ENCODE peak calls at places on chromosomes 13 and 19, in eight cellular contexts. G is skeletal muscle cell, N is astrocyte of the cerebellum, H is HCT116, M is anterior cingulate cortex, Q is occipital lobe, B is C1 segment of cervical spinal cord, F is cardiac muscle cell. C is an unnamed sample.

GRCh38 chr13:48653074-48654054 is at the start of gene CYSLTR2:
- DNase-seq in M (no peak), G (no peak), B (no peak), Q (no peak), N (peak), H (no peak), F (peak), C (no peak)

GRCh38 chr19:52748336-52748950 is 13.6 kb upstream of the ZNF611 start:
- DNase-seq in Q (no peak), G (no peak), F (peak), B (no peak), M (no peak), H (no peak), N (no peak), C (no peak)

GRCh38 chr13:71979616-71980015 is 112.6 kb upstream of the DACH1 start:
- DNase-seq in F (no peak), M (no peak), H (peak), G (no peak), N (no peak), B (no peak), Q (no peak), C (peak)

GRCh38 chr13:101487046-101487830 is 34.8 kb downstream of the ITGBL1 start:
- DNase-seq in G (no peak), M (no peak), B (no peak), H (no peak), Q (no peak), N (no peak), F (no peak), C (no peak)

GRCh38 chr13:44331446-44331845 is 42.2 kb upstream of the SERP2 start:
- DNase-seq in B (no peak), F (peak), G (no peak), N (no peak), M (no peak), Q (no peak), H (no peak), C (no peak)

GRCh38 chr19:719081-719512 is 10.4 kb downstream of the PALM start:
- DNase-seq in G (no peak), N (no peak), F (peak), H (no peak), Q (no peak), B (no peak), M (no peak), C (no peak)

GRCh38 chr13:114099191-114099590 is 33.2 kb downstream of the RASA3 start:
- DNase-seq in Q (peak), N (peak), H (peak), G (peak), M (no peak), F (peak), B (no peak), C (peak)

GRCh38 chr19:40836754-40837429 is 13.4 kb downstream of the CYP2A6 start:
- DNase-seq in M (no peak), N (no peak), F (no peak), Q (no peak), G (no peak), H (no peak), B (no peak), C (no peak)

GRCh38 chr13:113926951-113927660 is 46.8 kb downstream of the C13orf46 start:
- DNase-seq in M (no peak), Q (no peak), N (no peak), F (no peak), G (no peak), B (no peak), H (no peak), C (peak)

GRCh38 chr13:72507394-72508199 is 219.8 kb downstream of the MZT1 start:
- DNase-seq in N (no peak), F (peak), Q (no peak), G (no peak), M (no peak), B (no peak), H (no peak), C (no peak)

GRCh38 chr19:3333662-3334061 is 32.7 kb upstream of the NFIC start:
- DNase-seq in H (no peak), G (no peak), M (no peak), Q (no peak), N (no peak), B (no peak), F (no peak), C (no peak)

GRCh38 chr19:8240274-8241229 is 31.4 kb downstream of the CERS4 start:
- DNase-seq in M (peak), H (peak), Q (peak), G (peak), F (peak), N (peak), B (peak), C (peak)

GRCh38 chr13:54373211-54373610 is 1344.6 kb downstream of the OLFM4 start:
- DNase-seq in M (no peak), G (no peak), B (no peak), F (no peak), Q (no peak), N (no peak), H (no peak), C (peak)

GRCh38 chr13:26663801-26664200 is 96.8 kb downstream of the GPR12 start:
- DNase-seq in N (no peak), M (no peak), F (no peak), H (no peak), Q (no peak), G (no peak), B (no peak), C (no peak)